ENCODE peak calls at places on chromosomes 16 and 17, in four cellular contexts. C is heart left ventricle; E is lower leg skin; L is central memory CD4-positive, alpha-beta T cell. J is an unnamed sample.

GRCh38 chr17:50443492-50444051 is 17.6 kb downstream of the ACSF2 start:
- DNase-seq in C (no peak), L (no peak), E (no peak), J (no peak)

GRCh38 chr16:84992700-84993075 is 18.6 kb downstream of the ZDHHC7 start:
- DNase-seq in C (no peak), L (no peak), E (no peak), J (no peak)

GRCh38 chr17:30519707-30520106 is 42.5 kb downstream of the GOSR1 start:
- DNase-seq in C (no peak), L (no peak), E (no peak), J (peak)

GRCh38 chr17:41763327-41763726 is 23.2 kb downstream of the JUP start:
- DNase-seq in C (no peak), L (no peak), E (no peak), J (no peak)

GRCh38 chr17:36008998-36009665 is 7.8 kb upstream of the CCL15 start:
- DNase-seq in E (no peak), C (no peak), L (no peak), J (no peak)

GRCh38 chr16:84922351-84923135 is 88.8 kb downstream of the ZDHHC7 start:
- DNase-seq in C (peak), E (no peak), L (no peak), J (no peak)

GRCh38 chr16:4293822-4294457 is 21.1 kb upstream of the TFAP4 start:
- DNase-seq in L (no peak), E (no peak), C (peak), J (no peak)

GRCh38 chr16:57042157-57043111 is 49.9 kb upstream of the CPNE2 start:
- DNase-seq in L (peak), E (no peak), C (no peak), J (no peak)

GRCh38 chr17:39781028-39781800 is 43.5 kb downstream of the GRB7 start:
- DNase-seq in C (no peak), L (no peak), E (no peak), J (no peak)

GRCh38 chr16:21300309-21301167 is 22.4 kb upstream of the CRYM start:
- DNase-seq in E (peak), C (peak), L (peak), J (peak)

GRCh38 chr17:15512310-15512709 is 44.9 kb upstream of the CDRT4 start:
- DNase-seq in L (no peak), C (no peak), E (no peak), J (no peak)

GRCh38 chr16:80347900-80348299 is 192.9 kb upstream of the DYNLRB2 start:
- DNase-seq in C (peak), E (no peak), L (no peak), J (no peak)

GRCh38 chr17:42059815-42060214 is 9.4 kb upstream of the C17orf113 start:
- DNase-seq in C (no peak), L (no peak), E (no peak), J (no peak)

GRCh38 chr16:14301150-14302030 is 230.3 kb downstream of the MRTFB start:
- DNase-seq in L (no peak), C (peak), E (no peak), J (no peak)

GRCh38 chr17:61723183-61723582 is 132.2 kb upstream of the NACA2 start:
- DNase-seq in E (no peak), L (no peak), C (no peak), J (no peak)

GRCh38 chr16:64196444-64196843 is 925.4 kb downstream of the CDH11 start:
- DNase-seq in E (no peak), L (no peak), C (no peak), J (peak)

GRCh38 chr17:43169561-43170139 is 1.4 kb upstream of the NBR1 start:
- DNase-seq in C (peak), L (no peak), E (peak), J (no peak)

GRCh38 chr16:88385831-88386815 is 3.4 kb downstream of the ZNF469 start:
- DNase-seq in E (no peak), L (no peak), C (peak), J (no peak)

GRCh38 chr17:2724783-2725164 is 13.2 kb upstream of the CLUH start:
- DNase-seq in C (peak), E (no peak), L (peak), J (no peak)

GRCh38 chr16:10871157-10871991 is 5.6 kb upstream of the CIITA start:
- DNase-seq in E (peak), L (no peak), C (peak), J (peak)

GRCh38 chr16:70696952-70697600 is 11.2 kb upstream of the MTSS2 start:
- DNase-seq in E (no peak), C (no peak), L (no peak), J (no peak)

GRCh38 chr17:33927732-33928133 is 327.4 kb upstream of the CCL2 start:
- DNase-seq in L (no peak), C (no peak), E (no peak), J (no peak)

GRCh38 chr17:69716571-69716970 is 302.1 kb downstream of the MAP2K6 start:
- DNase-seq in E (no peak), C (no peak), L (no peak), J (no peak)

GRCh38 chr16:10153993-10154788 is 28.0 kb downstream of the GRIN2A start:
- DNase-seq in C (no peak), L (no peak), E (no peak), J (no peak)

J was measured in HS-27A.